ENCODE peak calls at places on chromosomes 1 and 21, in nine cellular contexts. M is Peyer's patch, X is substantia nigra, D is fibroblast of gingiva, K is HFF-Myc, E is BE2C, I is SK-N-DZ, T is iris pigment epithelial cell, H is EH. Z is an unnamed sample.

GRCh38 chr1:156438278-156438987 is 62.1 kb downstream of the MEF2D start:
- DNase-seq in M (no peak), X (no peak), D (no peak), K (no peak), E (no peak), I (no peak), T (peak), H (peak), Z (no peak)

GRCh38 chr1:169497317-169497716 is 11.6 kb upstream of the SLC19A2 start:
- DNase-seq in M (no peak), X (no peak), D (no peak), K (no peak), E (no peak), I (no peak), T (no peak), H (no peak), Z (no peak)

GRCh38 chr1:37338658-37339057 is 135.7 kb upstream of the ZC3H12A start:
- DNase-seq in M (no peak), X (peak), D (no peak), K (no peak), E (no peak), I (no peak), T (no peak), H (no peak), Z (no peak)

GRCh38 chr1:230047114-230047865 is 19.7 kb upstream of the GALNT2 start:
- DNase-seq in M (no peak), X (no peak), D (no peak), K (no peak), E (no peak), I (no peak), T (peak), H (peak), Z (peak)

GRCh38 chr1:209805875-209806760 is at the start of gene IRF6:
- DNase-seq in M (peak), X (no peak), D (peak), K (no peak), E (no peak), I (no peak), T (peak), H (peak), Z (peak)

GRCh38 chr1:151837841-151838490 is 1.7 kb downstream of the C2CD4D start:
- DNase-seq in M (no peak), X (no peak), D (no peak), K (no peak), E (no peak), I (no peak), T (peak), H (peak), Z (peak)

GRCh38 chr21:26041441-26042180 is 129.0 kb downstream of the APP start:
- DNase-seq in M (no peak), X (no peak), D (peak), K (no peak), E (peak), I (peak), T (peak), H (peak), Z (no peak)

GRCh38 chr1:99133759-99134158 is 129.1 kb upstream of the PLPPR5 start:
- DNase-seq in M (no peak), X (no peak), D (no peak), K (no peak), E (no peak), I (no peak), T (no peak), H (no peak), Z (no peak)

GRCh38 chr1:175968486-175969182 is 225.2 kb upstream of the TNR start:
- DNase-seq in M (no peak), X (no peak), D (peak), K (no peak), E (no peak), I (no peak), T (peak), H (peak), Z (no peak)

GRCh38 chr1:91755176-91755575 is 130.8 kb downstream of the TGFBR3 start:
- DNase-seq in M (no peak), X (no peak), D (peak), K (peak), E (no peak), I (no peak), T (peak), H (no peak), Z (peak)

GRCh38 chr1:12208764-12209494 is 20.9 kb upstream of the VPS13D start:
- DNase-seq in M (peak), X (peak), D (peak), K (peak), E (peak), I (peak), T (peak), H (peak), Z (peak)

GRCh38 chr1:177945943-177946650 is 23.8 kb downstream of the SEC16B start:
- DNase-seq in M (no peak), X (no peak), D (peak), K (no peak), E (peak), I (peak), T (peak), H (peak), Z (peak)

GRCh38 chr1:245458761-245459174 is 304.0 kb downstream of the KIF26B start:
- DNase-seq in M (no peak), X (no peak), D (no peak), K (peak), E (no peak), I (no peak), T (peak), H (peak), Z (no peak)

GRCh38 chr1:109828756-109829505 is 65.2 kb upstream of the EPS8L3 start:
- DNase-seq in M (no peak), X (no peak), D (no peak), K (no peak), E (no peak), I (no peak), T (no peak), H (peak), Z (no peak)

Z was measured in cardiac muscle cell.